ENCODE peak calls at places on chromosomes 1 and 21, in ten cellular contexts. One of them, this sample, is unnamed.

GRCh38 chr1:54008876-54009275 is 9.1 kb downstream of the LDLRAD1 start:
- DNase-seq in A549: no peak
- DNase-seq in left ventricle myocardium inferior: no peak
- DNase-seq in lower lobe of right lung: no peak
- DNase-seq in CD14-positive monocyte: no peak
- DNase-seq in epithelial cell of proximal tubule: no peak
- DNase-seq in CD4-positive, alpha-beta T cell: no peak
- DNase-seq in mesothelial cell of epicardium: no peak
- DNase-seq in PC-3: no peak
- DNase-seq in MCF 10A: no peak
- DNase-seq in this sample: no peak

GRCh38 chr1:234486858-234487830 is 8.2 kb upstream of the TARBP1 start:
- DNase-seq in mesothelial cell of epicardium: no peak
- DNase-seq in A549: peak
- DNase-seq in CD14-positive monocyte: no peak
- DNase-seq in epithelial cell of proximal tubule: no peak
- DNase-seq in left ventricle myocardium inferior: no peak
- DNase-seq in PC-3: peak
- DNase-seq in lower lobe of right lung: no peak
- DNase-seq in MCF 10A: peak
- DNase-seq in CD4-positive, alpha-beta T cell: no peak
- DNase-seq in this sample: peak

GRCh38 chr1:32539584-32540571 is 651 bp downstream of the ZBTB8A start:
- DNase-seq in PC-3: peak
- DNase-seq in mesothelial cell of epicardium: peak
- DNase-seq in left ventricle myocardium inferior: peak
- DNase-seq in epithelial cell of proximal tubule: no peak
- DNase-seq in CD14-positive monocyte: no peak
- DNase-seq in CD4-positive, alpha-beta T cell: no peak
- DNase-seq in lower lobe of right lung: peak
- DNase-seq in MCF 10A: peak
- DNase-seq in A549: peak
- DNase-seq in this sample: peak

GRCh38 chr1:209900734-209901133 is 37.3 kb upstream of the SYT14 start:
- DNase-seq in MCF 10A: peak
- DNase-seq in mesothelial cell of epicardium: no peak
- DNase-seq in epithelial cell of proximal tubule: no peak
- DNase-seq in CD14-positive monocyte: no peak
- DNase-seq in left ventricle myocardium inferior: no peak
- DNase-seq in A549: no peak
- DNase-seq in lower lobe of right lung: no peak
- DNase-seq in PC-3: peak
- DNase-seq in CD4-positive, alpha-beta T cell: no peak
- DNase-seq in this sample: no peak

GRCh38 chr1:147273409-147274307 is 31.2 kb downstream of the CHD1L start:
- DNase-seq in lower lobe of right lung: no peak
- DNase-seq in left ventricle myocardium inferior: no peak
- DNase-seq in PC-3: peak
- DNase-seq in A549: peak
- DNase-seq in epithelial cell of proximal tubule: peak
- DNase-seq in mesothelial cell of epicardium: no peak
- DNase-seq in CD14-positive monocyte: no peak
- DNase-seq in CD4-positive, alpha-beta T cell: peak
- DNase-seq in MCF 10A: peak
- DNase-seq in this sample: no peak

GRCh38 chr1:248372394-248372793 is 3.2 kb upstream of the OR2T6 start:
- DNase-seq in MCF 10A: no peak
- DNase-seq in left ventricle myocardium inferior: no peak
- DNase-seq in CD14-positive monocyte: no peak
- DNase-seq in mesothelial cell of epicardium: no peak
- DNase-seq in PC-3: no peak
- DNase-seq in A549: no peak
- DNase-seq in CD4-positive, alpha-beta T cell: no peak
- DNase-seq in lower lobe of right lung: no peak
- DNase-seq in epithelial cell of proximal tubule: no peak
- DNase-seq in this sample: no peak

GRCh38 chr21:43884012-43884860 is 19.2 kb downstream of the AGPAT3 start:
- DNase-seq in A549: peak
- DNase-seq in MCF 10A: peak
- DNase-seq in left ventricle myocardium inferior: no peak
- DNase-seq in PC-3: peak
- DNase-seq in CD4-positive, alpha-beta T cell: no peak
- DNase-seq in mesothelial cell of epicardium: no peak
- DNase-seq in CD14-positive monocyte: no peak
- DNase-seq in lower lobe of right lung: no peak
- DNase-seq in epithelial cell of proximal tubule: no peak
- DNase-seq in this sample: peak

GRCh38 chr1:204506091-204506968 is 9.9 kb upstream of the MDM4 start:
- DNase-seq in mesothelial cell of epicardium: peak
- DNase-seq in CD4-positive, alpha-beta T cell: peak
- DNase-seq in PC-3: peak
- DNase-seq in MCF 10A: peak
- DNase-seq in lower lobe of right lung: peak
- DNase-seq in CD14-positive monocyte: no peak
- DNase-seq in epithelial cell of proximal tubule: peak
- DNase-seq in left ventricle myocardium inferior: peak
- DNase-seq in A549: peak
- DNase-seq in this sample: peak

GRCh38 chr21:30942192-30942591 is 60.8 kb upstream of the KRTAP11-1 start:
- DNase-seq in mesothelial cell of epicardium: no peak
- DNase-seq in epithelial cell of proximal tubule: no peak
- DNase-seq in lower lobe of right lung: no peak
- DNase-seq in A549: no peak
- DNase-seq in MCF 10A: no peak
- DNase-seq in CD14-positive monocyte: no peak
- DNase-seq in CD4-positive, alpha-beta T cell: no peak
- DNase-seq in PC-3: no peak
- DNase-seq in left ventricle myocardium inferior: no peak
- DNase-seq in this sample: no peak
- TF ChIP-seq CTCF in mesothelial cell of epicardium: no peak
- TF ChIP-seq CTCF in epithelial cell of proximal tubule: no peak
- TF ChIP-seq CTCF in lower lobe of right lung: no peak
- TF ChIP-seq CTCF in A549: no peak
- TF ChIP-seq CTCF in MCF 10A: no peak
- TF ChIP-seq CTCF in CD14-positive monocyte: no peak
- TF ChIP-seq CTCF in CD4-positive, alpha-beta T cell: no peak
- TF ChIP-seq CTCF in PC-3: no peak
- TF ChIP-seq CTCF in left ventricle myocardium inferior: no peak
- TF ChIP-seq CTCF in this sample: no peak

GRCh38 chr1:12338017-12338416 is 108.2 kb downstream of the VPS13D start:
- DNase-seq in PC-3: no peak
- DNase-seq in A549: no peak
- DNase-seq in mesothelial cell of epicardium: no peak
- DNase-seq in left ventricle myocardium inferior: no peak
- DNase-seq in epithelial cell of proximal tubule: no peak
- DNase-seq in lower lobe of right lung: no peak
- DNase-seq in MCF 10A: no peak
- DNase-seq in CD4-positive, alpha-beta T cell: no peak
- DNase-seq in CD14-positive monocyte: no peak
- DNase-seq in this sample: no peak

GRCh38 chr1:12338793-12339192 is 109.0 kb downstream of the VPS13D start:
- DNase-seq in PC-3: no peak
- DNase-seq in left ventricle myocardium inferior: no peak
- DNase-seq in CD4-positive, alpha-beta T cell: no peak
- DNase-seq in MCF 10A: no peak
- DNase-seq in CD14-positive monocyte: no peak
- DNase-seq in mesothelial cell of epicardium: no peak
- DNase-seq in lower lobe of right lung: no peak
- DNase-seq in epithelial cell of proximal tubule: no peak
- DNase-seq in A549: no peak
- DNase-seq in this sample: no peak

GRCh38 chr1:12341667-12342066 is 111.8 kb downstream of the VPS13D start:
- DNase-seq in mesothelial cell of epicardium: no peak
- DNase-seq in CD4-positive, alpha-beta T cell: no peak
- DNase-seq in epithelial cell of proximal tubule: no peak
- DNase-seq in left ventricle myocardium inferior: no peak
- DNase-seq in PC-3: no peak
- DNase-seq in A549: no peak
- DNase-seq in MCF 10A: no peak
- DNase-seq in CD14-positive monocyte: no peak
- DNase-seq in lower lobe of right lung: no peak
- DNase-seq in this sample: no peak

GRCh38 chr1:12339861-12340557 is 110.2 kb downstream of the VPS13D start:
- DNase-seq in epithelial cell of proximal tubule: no peak
- DNase-seq in lower lobe of right lung: no peak
- DNase-seq in MCF 10A: no peak
- DNase-seq in CD4-positive, alpha-beta T cell: no peak
- DNase-seq in left ventricle myocardium inferior: no peak
- DNase-seq in CD14-positive monocyte: no peak
- DNase-seq in PC-3: no peak
- DNase-seq in mesothelial cell of epicardium: no peak
- DNase-seq in A549: no peak
- DNase-seq in this sample: no peak

DNA sequence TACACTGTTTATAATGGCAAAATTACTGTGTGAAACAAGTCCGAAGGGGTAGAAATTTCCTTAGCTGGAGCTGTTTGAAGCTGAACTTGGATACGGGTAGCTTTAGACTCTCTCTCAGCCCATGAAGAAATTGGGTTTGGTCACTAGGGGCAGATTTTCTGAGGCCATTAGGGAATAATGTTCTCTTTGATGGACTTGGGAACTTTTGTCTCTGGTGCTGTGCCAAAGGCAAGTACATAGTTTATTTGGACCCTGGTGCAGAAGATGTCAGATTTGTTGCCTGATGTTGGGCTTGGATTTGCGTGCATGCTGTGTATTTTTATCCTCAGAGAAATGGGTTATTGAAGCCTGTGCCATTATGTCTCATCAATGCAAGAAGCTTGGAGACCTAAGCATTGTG is 109.6 kb downstream of the VPS13D start:
- DNase-seq in CD14-positive monocyte: no peak
- DNase-seq in MCF 10A: no peak
- DNase-seq in lower lobe of right lung: no peak
- DNase-seq in A549: no peak
- DNase-seq in CD4-positive, alpha-beta T cell: no peak
- DNase-seq in left ventricle myocardium inferior: no peak
- DNase-seq in mesothelial cell of epicardium: no peak
- DNase-seq in epithelial cell of proximal tubule: no peak
- DNase-seq in PC-3: peak
- DNase-seq in this sample: no peak
- TF ChIP-seq CTCF in CD14-positive monocyte: no peak
- TF ChIP-seq CTCF in MCF 10A: no peak
- TF ChIP-seq CTCF in lower lobe of right lung: no peak
- TF ChIP-seq CTCF in A549: no peak
- TF ChIP-seq CTCF in CD4-positive, alpha-beta T cell: no peak
- TF ChIP-seq CTCF in left ventricle myocardium inferior: peak
- TF ChIP-seq CTCF in mesothelial cell of epicardium: no peak
- TF ChIP-seq CTCF in epithelial cell of proximal tubule: peak
- TF ChIP-seq CTCF in PC-3: peak
- TF ChIP-seq CTCF in this sample: no peak

GRCh38 chr1:156725683-156726280 is 2.5 kb upstream of the METTL25B start:
- DNase-seq in MCF 10A: peak
- DNase-seq in left ventricle myocardium inferior: peak
- DNase-seq in CD4-positive, alpha-beta T cell: peak
- DNase-seq in A549: peak
- DNase-seq in mesothelial cell of epicardium: peak
- DNase-seq in PC-3: peak
- DNase-seq in CD14-positive monocyte: peak
- DNase-seq in lower lobe of right lung: peak
- DNase-seq in epithelial cell of proximal tubule: no peak
- DNase-seq in this sample: peak

GRCh38 chr1:156727914-156728598 is at the start of gene METTL25B:
- DNase-seq in A549: peak
- DNase-seq in CD4-positive, alpha-beta T cell: peak
- DNase-seq in mesothelial cell of epicardium: peak
- DNase-seq in lower lobe of right lung: peak
- DNase-seq in epithelial cell of proximal tubule: no peak
- DNase-seq in MCF 10A: peak
- DNase-seq in CD14-positive monocyte: peak
- DNase-seq in left ventricle myocardium inferior: peak
- DNase-seq in PC-3: peak
- DNase-seq in this sample: peak

GRCh38 chr1:156721131-156721924 is 6.9 kb upstream of the METTL25B start:
- DNase-seq in A549: no peak
- DNase-seq in lower lobe of right lung: no peak
- DNase-seq in CD14-positive monocyte: no peak
- DNase-seq in epithelial cell of proximal tubule: no peak
- DNase-seq in left ventricle myocardium inferior: no peak
- DNase-seq in PC-3: no peak
- DNase-seq in CD4-positive, alpha-beta T cell: no peak
- DNase-seq in mesothelial cell of epicardium: no peak
- DNase-seq in MCF 10A: no peak
- DNase-seq in this sample: no peak

GRCh38 chr1:156727492-156727891 is 777 bp upstream of the METTL25B start:
- DNase-seq in MCF 10A: no peak
- DNase-seq in CD4-positive, alpha-beta T cell: no peak
- DNase-seq in lower lobe of right lung: no peak
- DNase-seq in CD14-positive monocyte: no peak
- DNase-seq in PC-3: no peak
- DNase-seq in A549: no peak
- DNase-seq in left ventricle myocardium inferior: no peak
- DNase-seq in mesothelial cell of epicardium: no peak
- DNase-seq in epithelial cell of proximal tubule: no peak
- DNase-seq in this sample: no peak

DNA sequence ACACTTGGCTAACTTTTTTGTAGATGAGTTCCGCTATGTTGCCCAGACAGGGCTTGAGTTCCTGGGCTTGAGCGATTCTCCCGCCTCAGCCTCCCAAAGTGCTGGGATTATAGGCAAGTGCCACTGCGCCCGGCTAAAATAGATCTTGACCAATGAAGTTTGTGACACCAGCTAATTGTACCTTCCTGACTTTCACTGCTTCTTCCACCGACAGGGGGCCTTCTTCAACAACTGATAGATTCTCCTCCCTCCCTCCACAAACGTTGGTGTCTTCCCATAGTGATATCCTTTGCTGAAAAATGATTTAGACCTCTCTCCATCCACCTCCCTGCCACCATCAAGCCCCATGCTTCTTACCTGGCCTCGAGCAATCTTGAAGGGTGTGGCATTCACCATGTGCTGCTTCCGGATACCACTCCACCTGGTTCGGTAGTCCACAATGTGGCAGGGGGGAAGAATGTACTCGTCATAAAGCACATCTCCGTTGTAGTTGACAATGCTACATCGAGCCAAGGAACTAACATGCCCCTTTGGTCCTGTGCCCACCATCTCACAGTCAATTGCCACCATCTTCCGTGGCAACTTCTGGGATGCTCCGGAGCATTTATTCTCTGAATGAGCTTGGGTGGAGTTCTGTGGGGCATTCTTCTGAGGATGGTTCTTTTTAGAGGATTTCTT is 1.6 kb upstream of the METTL25B start:
- DNase-seq in left ventricle myocardium inferior: no peak
- DNase-seq in CD14-positive monocyte: no peak
- DNase-seq in epithelial cell of proximal tubule: no peak
- DNase-seq in MCF 10A: peak
- DNase-seq in A549: peak
- DNase-seq in PC-3: peak
- DNase-seq in mesothelial cell of epicardium: no peak
- DNase-seq in lower lobe of right lung: no peak
- DNase-seq in CD4-positive, alpha-beta T cell: no peak
- DNase-seq in this sample: peak
- TF ChIP-seq CTCF in left ventricle myocardium inferior: peak
- TF ChIP-seq CTCF in CD14-positive monocyte: peak
- TF ChIP-seq CTCF in epithelial cell of proximal tubule: peak
- TF ChIP-seq CTCF in MCF 10A: peak
- TF ChIP-seq CTCF in A549: peak
- TF ChIP-seq CTCF in PC-3: peak
- TF ChIP-seq CTCF in mesothelial cell of epicardium: peak
- TF ChIP-seq CTCF in lower lobe of right lung: peak
- TF ChIP-seq CTCF in CD4-positive, alpha-beta T cell: peak
- TF ChIP-seq CTCF in this sample: peak

GRCh38 chr21:33896691-33897090 is 18.9 kb downstream of the ATP5PO start:
- DNase-seq in PC-3: peak
- DNase-seq in A549: no peak
- DNase-seq in CD14-positive monocyte: no peak
- DNase-seq in mesothelial cell of epicardium: no peak
- DNase-seq in CD4-positive, alpha-beta T cell: no peak
- DNase-seq in MCF 10A: peak
- DNase-seq in left ventricle myocardium inferior: no peak
- DNase-seq in lower lobe of right lung: no peak
- DNase-seq in epithelial cell of proximal tubule: no peak
- DNase-seq in this sample: no peak

GRCh38 chr21:33892853-33893252 is 22.8 kb downstream of the ATP5PO start:
- DNase-seq in left ventricle myocardium inferior: no peak
- DNase-seq in PC-3: no peak
- DNase-seq in A549: peak
- DNase-seq in lower lobe of right lung: no peak
- DNase-seq in mesothelial cell of epicardium: no peak
- DNase-seq in epithelial cell of proximal tubule: no peak
- DNase-seq in CD14-positive monocyte: no peak
- DNase-seq in CD4-positive, alpha-beta T cell: no peak
- DNase-seq in MCF 10A: no peak
- DNase-seq in this sample: peak

GRCh38 chr21:33895356-33895755 is 20.2 kb downstream of the ATP5PO start:
- DNase-seq in epithelial cell of proximal tubule: no peak
- DNase-seq in PC-3: no peak
- DNase-seq in left ventricle myocardium inferior: no peak
- DNase-seq in A549: no peak
- DNase-seq in lower lobe of right lung: no peak
- DNase-seq in CD4-positive, alpha-beta T cell: no peak
- DNase-seq in CD14-positive monocyte: no peak
- DNase-seq in mesothelial cell of epicardium: no peak
- DNase-seq in MCF 10A: no peak
- DNase-seq in this sample: no peak

GRCh38 chr21:33893917-33894316 is 21.7 kb downstream of the ATP5PO start:
- DNase-seq in left ventricle myocardium inferior: no peak
- DNase-seq in mesothelial cell of epicardium: no peak
- DNase-seq in lower lobe of right lung: no peak
- DNase-seq in PC-3: no peak
- DNase-seq in MCF 10A: no peak
- DNase-seq in CD14-positive monocyte: no peak
- DNase-seq in CD4-positive, alpha-beta T cell: no peak
- DNase-seq in epithelial cell of proximal tubule: no peak
- DNase-seq in A549: no peak
- DNase-seq in this sample: no peak

GRCh38 chr21:33894736-33895288 is 20.8 kb downstream of the ATP5PO start:
- DNase-seq in PC-3: peak
- DNase-seq in epithelial cell of proximal tubule: no peak
- DNase-seq in CD4-positive, alpha-beta T cell: peak
- DNase-seq in A549: peak
- DNase-seq in CD14-positive monocyte: no peak
- DNase-seq in mesothelial cell of epicardium: peak
- DNase-seq in lower lobe of right lung: peak
- DNase-seq in left ventricle myocardium inferior: peak
- DNase-seq in MCF 10A: peak
- DNase-seq in this sample: peak
- TF ChIP-seq CTCF in PC-3: peak
- TF ChIP-seq CTCF in epithelial cell of proximal tubule: peak
- TF ChIP-seq CTCF in CD4-positive, alpha-beta T cell: peak
- TF ChIP-seq CTCF in A549: peak
- TF ChIP-seq CTCF in CD14-positive monocyte: peak
- TF ChIP-seq CTCF in mesothelial cell of epicardium: peak
- TF ChIP-seq CTCF in lower lobe of right lung: peak
- TF ChIP-seq CTCF in left ventricle myocardium inferior: peak
- TF ChIP-seq CTCF in MCF 10A: peak
- TF ChIP-seq CTCF in this sample: peak

This sample was measured in Caco-2.